ENCODE peak calls at places on chromosomes 11 and 22, in five cellular contexts. P is brain microvascular endothelial cell, V is cardiac muscle cell, Z is prostate gland, E is lung. T is an unnamed sample.

GRCh38 chr11:124069429-124070401 is 28.6 kb upstream of the OR10G7 start:
- DNase-seq in P (peak), V (peak), Z (no peak), E (peak), T (no peak)

GRCh38 chr11:120756931-120757330 is 245.4 kb downstream of the GRIK4 start:
- DNase-seq in P (no peak), V (no peak), Z (no peak), E (no peak), T (no peak)

GRCh38 chr22:30922151-30922611 is 46.4 kb downstream of the MORC2 start:
- DNase-seq in P (peak), V (peak), Z (peak), E (peak), T (no peak)

GRCh38 chr22:46852771-46853170 is 90.3 kb downstream of the TBC1D22A start:
- DNase-seq in P (no peak), V (no peak), Z (no peak), E (peak), T (no peak)

GRCh38 chr22:17368727-17369552 is at the start of gene CECR2:
- DNase-seq in P (no peak), V (peak), Z (no peak), E (peak), T (no peak)

GRCh38 chr11:63553759-63554158 is 9.4 kb downstream of the PLAAT2 start:
- DNase-seq in P (no peak), V (peak), Z (no peak), E (no peak), T (no peak)

GRCh38 chr11:2814751-2815150 is 70.8 kb downstream of the CDKN1C start:
- DNase-seq in P (no peak), V (no peak), Z (no peak), E (no peak), T (no peak)

GRCh38 chr11:128472128-128473110 is 114.9 kb downstream of the ETS1 start:
- DNase-seq in P (peak), V (peak), Z (no peak), E (no peak), T (no peak)

GRCh38 chr11:119089319-119089718 is 4.6 kb downstream of the HMBS start:
- DNase-seq in P (no peak), V (no peak), Z (no peak), E (no peak), T (no peak)

GRCh38 chr11:71325418-71326327 is 73.3 kb upstream of the SHANK2 start:
- DNase-seq in P (no peak), V (no peak), Z (no peak), E (no peak), T (peak)

GRCh38 chr11:76770642-76771445 is 12.3 kb upstream of the TSKU start:
- DNase-seq in P (peak), V (peak), Z (peak), E (no peak), T (no peak)

GRCh38 chr11:126465573-126466287 is 110.2 kb downstream of the ST3GAL4 start:
- DNase-seq in P (no peak), V (no peak), Z (no peak), E (no peak), T (no peak)

GRCh38 chr22:19518568-19519030 is 5.6 kb downstream of the CLDN5 start:
- DNase-seq in P (no peak), V (no peak), Z (no peak), E (no peak), T (no peak)

GRCh38 chr11:117281159-117281558 is 10.0 kb upstream of the BACE1-AS start:
- DNase-seq in P (peak), V (peak), Z (no peak), E (no peak), T (peak)
- H3K27ac ChIP-seq in P (peak), V (peak), Z (no peak), E (no peak), T (peak)

GRCh38 chr11:117809236-117810055 is 12.4 kb upstream of the DSCAML1 start:
- DNase-seq in P (peak), V (peak), Z (peak), E (no peak), T (no peak)
- H3K4me3 ChIP-seq in P (peak), V (no peak), Z (no peak), E (no peak), T (no peak)

GRCh38 chr11:64887234-64887756 is 8.9 kb upstream of the EHD1 start:
- DNase-seq in P (no peak), V (no peak), Z (no peak), E (no peak), T (no peak)
- H3K27ac ChIP-seq in P (no peak), V (no peak), Z (peak), E (no peak), T (no peak)

GRCh38 chr11:60918941-60919275 is 5.0 kb downstream of the TMEM109 start:
- DNase-seq in P (peak), V (peak), Z (no peak), E (no peak), T (no peak)

GRCh38 chr11:60917267-60917666 is 3.3 kb downstream of the TMEM109 start:
- DNase-seq in P (no peak), V (no peak), Z (no peak), E (no peak), T (no peak)

GRCh38 chr11:60919956-60920355 is 4.3 kb upstream of the TMEM132A start:
- DNase-seq in P (no peak), V (peak), Z (no peak), E (no peak), T (no peak)

GRCh38 chr11:60919320-60919719 is 4.9 kb upstream of the TMEM132A start:
- DNase-seq in P (no peak), V (no peak), Z (no peak), E (no peak), T (no peak)

GRCh38 chr11:60918251-60918940 is 4.4 kb downstream of the TMEM109 start:
- DNase-seq in P (no peak), V (no peak), Z (no peak), E (no peak), T (no peak)
- H3K4me3 ChIP-seq in P (no peak), V (no peak), Z (no peak), E (no peak), T (no peak)

GRCh38 chr11:11965192-11965591 is 43.2 kb downstream of the DKK3 start:
- DNase-seq in P (no peak), V (no peak), Z (peak), E (no peak), T (no peak)

GRCh38 chr11:11966354-11966741 is 42.1 kb downstream of the DKK3 start:
- DNase-seq in P (no peak), V (no peak), Z (peak), E (no peak), T (no peak)

GRCh38 chr11:11963842-11964773 is 44.3 kb downstream of the DKK3 start:
- DNase-seq in P (no peak), V (no peak), Z (no peak), E (no peak), T (no peak)

GRCh38 chr11:11965656-11966353 is 42.6 kb downstream of the DKK3 start:
- DNase-seq in P (no peak), V (no peak), Z (peak), E (no peak), T (no peak)

DNA sequence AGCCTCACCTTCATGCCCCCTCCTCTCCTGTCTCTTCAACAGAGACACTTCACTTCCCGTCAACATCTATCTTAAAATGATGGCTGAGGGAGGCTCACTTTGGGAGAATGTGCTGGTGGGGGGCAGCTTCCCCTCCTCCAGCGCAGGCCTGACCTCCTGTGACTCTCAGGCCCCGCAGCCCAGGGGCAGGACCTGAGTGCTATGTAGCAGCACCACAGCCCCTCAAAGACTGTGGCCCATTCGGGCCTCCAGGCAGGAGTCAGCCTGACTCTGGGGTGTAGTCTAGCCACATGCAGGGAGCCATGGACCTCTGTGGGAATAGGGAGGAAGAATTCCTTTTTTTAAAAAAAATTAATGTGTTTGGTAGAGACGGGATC is 43.7 kb downstream of the DKK3 start:
- DNase-seq in P (no peak), V (no peak), Z (no peak), E (no peak), T (no peak)
- H3K27ac ChIP-seq in P (no peak), V (no peak), Z (no peak), E (no peak), T (no peak)

GRCh38 chr22:25085156-25085555 is 114.5 kb upstream of the CRYBB3 start:
- DNase-seq in P (no peak), V (no peak), Z (no peak), E (no peak), T (no peak)

GRCh38 chr22:25086902-25087282 is 112.8 kb upstream of the CRYBB3 start:
- DNase-seq in P (no peak), V (no peak), Z (no peak), E (no peak), T (no peak)

GRCh38 chr22:25083414-25084166 is 116.1 kb upstream of the CRYBB3 start:
- DNase-seq in P (no peak), V (no peak), Z (no peak), E (no peak), T (no peak)

GRCh38 chr22:25085930-25086901 is 113.4 kb upstream of the CRYBB3 start:
- DNase-seq in P (no peak), V (peak), Z (no peak), E (no peak), T (no peak)

DNA sequence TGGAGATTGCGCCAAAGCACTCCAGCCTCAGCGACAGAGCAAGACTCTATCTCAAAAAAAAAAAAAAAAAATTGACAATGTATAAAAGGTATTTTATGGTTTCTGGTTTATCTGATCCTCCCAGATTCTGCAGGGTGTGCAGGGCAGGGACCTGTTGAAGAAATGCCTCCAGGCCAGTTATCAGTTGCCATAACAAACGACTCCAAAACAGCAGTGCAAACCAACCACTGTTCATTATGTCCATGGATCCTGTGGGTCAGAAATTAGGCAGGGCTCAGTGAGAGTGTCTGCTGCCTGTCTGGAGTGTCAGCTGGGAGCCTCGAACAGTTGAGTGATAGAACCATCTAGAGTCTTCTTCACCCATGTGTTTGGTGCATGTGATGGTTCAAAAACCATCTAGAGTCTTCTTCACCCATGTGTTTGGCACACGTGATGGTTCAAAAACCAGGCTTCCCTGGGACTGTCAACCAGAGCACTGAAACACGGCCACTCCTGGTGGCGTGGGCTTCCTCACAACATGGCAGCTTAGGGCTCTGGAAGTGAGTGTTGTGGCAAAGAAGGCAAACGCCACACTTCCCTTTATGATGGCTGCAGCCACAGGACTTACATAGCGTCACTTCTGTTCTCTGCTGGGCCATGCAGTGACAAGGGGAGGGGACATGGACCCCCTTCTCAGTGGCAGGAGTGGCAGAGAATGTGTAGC is 115.1 kb upstream of the CRYBB3 start:
- DNase-seq in P (no peak), V (no peak), Z (no peak), E (no peak), T (no peak)
- H3K4me3 ChIP-seq in P (no peak), V (no peak), Z (no peak), E (no peak), T (no peak)

GRCh38 chr11:117851091-117851490 is 25.4 kb downstream of the FXYD6 start:
- DNase-seq in P (peak), V (peak), Z (no peak), E (no peak), T (no peak)
- H3K27ac ChIP-seq in P (no peak), V (no peak), Z (no peak), E (no peak), T (no peak)

T was measured in RWPE2.